ENCODE peak calls at places on chromosomes 7 and 10, in six cellular contexts. K is progenitor cell of endocrine pancreas, O is AG09319, B is EH, L is WTC11, U is nucleus accumbens. C is an unnamed sample.
A peak's percentile ranks its signal among the peaks of the same experiment; 100 is the strongest.

GRCh38 chr10:31770307-31770902 is 158.2 kb downstream of the ARHGAP12 start:
- DNase-seq in K (no peak), U (no peak), O (no peak), B (no peak), L (peak; percentile 53), C (no peak)

GRCh38 chr10:75024971-75025523 is 86.4 kb upstream of the SAMD8 start:
- DNase-seq in K (no peak), U (no peak), L (no peak), O (no peak), B (no peak), C (no peak)

GRCh38 chr7:5564894-5565293 is 141.3 kb upstream of the TNRC18 start:
- DNase-seq in O (no peak), U (no peak), B (peak; percentile 26), L (no peak), K (no peak), C (no peak)

GRCh38 chr10:128934492-128934891 is 532.5 kb upstream of the MGMT start:
- DNase-seq in L (no peak), K (no peak), O (no peak), B (no peak), U (no peak), C (no peak)

GRCh38 chr7:24337180-24337579 is 53.2 kb downstream of the NPY start:
- DNase-seq in O (no peak), K (no peak), L (peak; percentile 39), B (no peak), U (peak; percentile 8), C (no peak)

GRCh38 chr10:14671383-14671782 is 103.3 kb downstream of the FAM107B start:
- DNase-seq in B (peak; percentile 50), U (no peak), L (peak; percentile 41), K (no peak), O (no peak), C (no peak)

GRCh38 chr10:17882557-17882956 is 69.2 kb upstream of the SLC39A12 start:
- DNase-seq in L (no peak), B (no peak), U (no peak), O (no peak), K (no peak), C (no peak)

GRCh38 chr7:30184804-30185487 is 50.2 kb downstream of the MTURN start:
- DNase-seq in U (peak; percentile 13), O (no peak), B (no peak), L (no peak), K (no peak), C (peak; percentile 88)

GRCh38 chr7:108129018-108129965 is 869 bp downstream of the LAMB4 start:
- DNase-seq in B (peak; percentile 17), O (no peak), L (no peak), U (no peak), K (no peak), C (no peak)

GRCh38 chr10:11687357-11687771 is 54.8 kb upstream of the ECHDC3 start:
- DNase-seq in U (no peak), L (no peak), K (no peak), O (no peak), B (peak; percentile 27), C (peak; percentile 91)

GRCh38 chr10:127863231-127863825 is 29.4 kb downstream of the CLRN3 start:
- DNase-seq in O (no peak), U (no peak), B (no peak), L (no peak), K (no peak), C (no peak)

C was measured in myocyte.